ENCODE peak calls at places on chromosomes 1 and 21, in four cellular contexts. P is naive thymus-derived CD8-positive, alpha-beta T cell; I is astrocyte of the spinal cord; N is uterus. O is an unnamed sample.

GRCh38 chr1:57839067-57839466 is 415.2 kb upstream of the DAB1 start:
- DNase-seq in P (no peak), I (peak; percentile 67), N (no peak), O (no peak)

GRCh38 chr1:112673589-112674439 is 645 bp upstream of the MOV10 start:
- DNase-seq in P (no peak), I (peak; percentile 73), N (no peak), O (no peak)

GRCh38 chr1:156673387-156674121 is 3.7 kb downstream of the NES start:
- DNase-seq in P (no peak), I (no peak), N (no peak), O (peak; percentile 100)

GRCh38 chr1:156082111-156083091 is at the start of gene MEX3A:
- DNase-seq in P (peak; percentile 44), I (peak; percentile 82), N (peak; percentile 74), O (peak; percentile 98)

GRCh38 chr1:103220503-103221095 is 112.3 kb upstream of the COL11A1 start:
- DNase-seq in P (no peak), I (peak; percentile 91), N (no peak), O (no peak)

GRCh38 chr1:116738673-116739370 is 15.4 kb upstream of the CD2 start:
- DNase-seq in P (peak; percentile 42), I (no peak), N (no peak), O (no peak)

GRCh38 chr1:62435231-62436038 is 1.4 kb upstream of the USP1 start:
- DNase-seq in P (no peak), I (no peak), N (peak; percentile 22), O (peak; percentile 47)

GRCh38 chr1:38179423-38179822 is 132.8 kb upstream of the POU3F1 start:
- DNase-seq in P (no peak), I (peak; percentile 3), N (no peak), O (no peak)

GRCh38 chr1:27569506-27570382 is 34.2 kb downstream of the AHDC1 start:
- DNase-seq in P (no peak), I (no peak), N (peak; percentile 42), O (no peak)

GRCh38 chr1:75023005-75023404 is 111.2 kb upstream of the LHX8 start:
- DNase-seq in P (no peak), I (no peak), N (no peak), O (no peak)

GRCh38 chr1:66492424-66492823 is 41.5 kb upstream of the SGIP1 start:
- DNase-seq in P (no peak), I (no peak), N (no peak), O (no peak)

GRCh38 chr1:51236548-51237312 is 657 bp downstream of the RNF11 start:
- DNase-seq in P (peak; percentile 13), I (peak; percentile 51), N (peak; percentile 53), O (peak; percentile 9)

GRCh38 chr1:116666747-116667576 is 571 bp downstream of the IGSF3 start:
- DNase-seq in P (no peak), I (no peak), N (no peak), O (no peak)

GRCh38 chr1:26212726-26213125 is 21.3 kb upstream of the CEP85 start:
- DNase-seq in P (no peak), I (no peak), N (no peak), O (no peak)

GRCh38 chr21:43626390-43626789 is 32.9 kb downstream of the HSF2BP start:
- DNase-seq in P (no peak), I (no peak), N (no peak), O (no peak)

GRCh38 chr1:107389410-107390075 is 248.7 kb downstream of the NTNG1 start:
- DNase-seq in P (no peak), I (no peak), N (no peak), O (no peak)

GRCh38 chr1:59271861-59272260 is 25.0 kb upstream of the FGGY start:
- DNase-seq in P (no peak), I (no peak), N (no peak), O (no peak)